ENCODE peak calls at places on chromosomes 12 and 14, in nine cellular contexts. U, Y, C, N, O, Z, R, V and P are unnamed samples.
A peak's percentile ranks its signal among the peaks of the same experiment; 100 is the strongest.

GRCh38 chr14:92539875-92540274 is 26.3 kb downstream of the RIN3 start:
- DNase-seq in Y (no peak), N (no peak), V (no peak), U (no peak), Z (no peak), C (no peak), O (no peak), R (no peak), P (no peak)

GRCh38 chr12:82873951-82874350 is 187.2 kb downstream of the TMTC2 start:
- DNase-seq in C (peak; percentile 64), O (no peak), Y (no peak), N (no peak), R (no peak), V (no peak), U (no peak), Z (no peak), P (no peak)

GRCh38 chr14:99179946-99180345 is 92.1 kb downstream of the BCL11B start:
- DNase-seq in V (no peak), N (no peak), Y (no peak), R (no peak), U (no peak), O (no peak), C (no peak), Z (no peak), P (no peak)

GRCh38 chr12:4271433-4272013 is 2.0 kb upstream of the CCND2 start:
- DNase-seq in C (no peak), U (no peak), R (no peak), Y (no peak), O (no peak), N (no peak), Z (no peak), V (no peak), P (no peak)

GRCh38 chr14:75221797-75222196 is 45.4 kb upstream of the TMED10 start:
- DNase-seq in U (no peak), V (no peak), O (no peak), Y (no peak), C (no peak), Z (no peak), R (no peak), N (no peak), P (no peak)

GRCh38 chr14:89284368-89285058 is 132.5 kb downstream of the FOXN3 start:
- DNase-seq in Y (no peak), C (no peak), Z (no peak), N (no peak), U (peak; percentile 88), V (no peak), R (no peak), O (no peak), P (no peak)

GRCh38 chr14:65230287-65230728 is 128.0 kb upstream of the MAX start:
- DNase-seq in Z (no peak), O (peak; percentile 80), Y (no peak), N (no peak), U (peak; percentile 50), V (no peak), C (peak; percentile 88), R (no peak), P (no peak)

GRCh38 chr14:49623941-49624806 is 3.6 kb downstream of the MGAT2 start:
- DNase-seq in Y (no peak), O (no peak), R (no peak), V (no peak), C (no peak), N (no peak), Z (no peak), U (no peak), P (no peak)

GRCh38 chr12:124543591-124544310 is 23.7 kb downstream of the NCOR2 start:
- DNase-seq in N (no peak), V (no peak), U (peak; percentile 60), R (no peak), C (peak; percentile 94), Y (peak; percentile 38), O (no peak), Z (no peak), P (no peak)

GRCh38 chr12:51217133-51217967 is 512 bp downstream of the POU6F1 start:
- DNase-seq in Y (peak; percentile 61), Z (no peak), N (peak; percentile 23), C (peak; percentile 68), V (peak; percentile 90), U (peak; percentile 15), O (no peak), R (peak; percentile 58), P (peak; percentile 61)

GRCh38 chr12:21526053-21526452 is at the start of gene SPX:
- DNase-seq in V (no peak), Y (no peak), R (no peak), C (peak; percentile 21), N (no peak), U (no peak), Z (no peak), O (no peak), P (no peak)

GRCh38 chr12:111428728-111429175 is 23.0 kb downstream of the SH2B3 start:
- DNase-seq in N (no peak), U (no peak), V (no peak), Z (no peak), C (no peak), Y (no peak), R (peak; percentile 63), O (no peak), P (no peak)

GRCh38 chr14:55133416-55133815 is 4.4 kb downstream of the LGALS3 start:
- DNase-seq in U (peak; percentile 48), O (no peak), N (no peak), V (peak; percentile 42), R (no peak), Z (peak; percentile 28), Y (no peak), C (peak; percentile 14), P (no peak)

GRCh38 chr12:48681416-48681737 is 661 bp downstream of the KANSL2 start:
- DNase-seq in O (no peak), U (peak; percentile 23), V (peak; percentile 28), Z (no peak), C (no peak), Y (no peak), N (peak; percentile 5), R (no peak), P (no peak)

GRCh38 chr12:109594566-109595317 is 21.1 kb downstream of the MVK start:
- DNase-seq in C (no peak), Y (no peak), U (no peak), O (no peak), N (no peak), R (no peak), Z (no peak), V (no peak), P (no peak)

GRCh38 chr12:1013618-1014489 is 22.8 kb downstream of the ERC1 start:
- DNase-seq in N (no peak), R (peak; percentile 27), U (peak; percentile 85), V (no peak), Y (no peak), C (no peak), Z (peak; percentile 66), O (no peak), P (no peak)

GRCh38 chr12:54405573-54405972 is 13.5 kb downstream of the ITGA5 start:
- DNase-seq in Y (no peak), U (no peak), C (no peak), Z (no peak), R (no peak), O (no peak), N (no peak), V (no peak), P (no peak)

GRCh38 chr12:108301346-108301745 is 37.8 kb downstream of the CMKLR1 start:
- DNase-seq in V (no peak), Z (no peak), C (no peak), O (no peak), U (no peak), R (no peak), N (no peak), Y (no peak), P (no peak)

GRCh38 chr14:64459737-64460136 is 5.6 kb upstream of the AKAP5 start:
- DNase-seq in N (no peak), U (no peak), O (no peak), C (no peak), Y (no peak), V (no peak), R (no peak), Z (no peak), P (no peak)

GRCh38 chr14:93903342-93904184 is 23.6 kb upstream of the FAM181A start:
- DNase-seq in R (no peak), U (no peak), N (no peak), V (peak; percentile 77), C (peak; percentile 14), O (no peak), Y (peak; percentile 61), Z (peak; percentile 15), P (no peak)

GRCh38 chr12:53201170-53201541 is 5.9 kb downstream of the ITGB7 start:
- DNase-seq in Z (no peak), U (peak; percentile 71), N (no peak), Y (no peak), V (no peak), C (no peak), O (no peak), R (no peak), P (no peak)

GRCh38 chr14:24051162-24051788 is 534 bp upstream of the CARMIL3 start:
- DNase-seq in O (no peak), N (no peak), C (no peak), Y (no peak), V (peak; percentile 33), U (no peak), Z (no peak), R (no peak), P (no peak)

GRCh38 chr12:47707905-47708543 is 2.2 kb upstream of the RPAP3 start:
- DNase-seq in V (no peak), U (no peak), N (no peak), C (no peak), Y (no peak), Z (no peak), R (no peak), O (no peak), P (no peak)

GRCh38 chr12:102675672-102676071 is 195.3 kb upstream of the IGF1 start:
- DNase-seq in O (no peak), C (no peak), N (no peak), Y (no peak), U (peak; percentile 43), R (no peak), Z (no peak), V (no peak), P (no peak)

GRCh38 chr12:76641073-76641472 is 81.5 kb upstream of the OSBPL8 start:
- DNase-seq in Z (no peak), N (no peak), Y (no peak), O (no peak), U (no peak), V (no peak), R (no peak), C (no peak), P (no peak)

GRCh38 chr14:54627718-54628345 is 60.9 kb downstream of the SAMD4A start:
- DNase-seq in O (no peak), Z (no peak), U (peak; percentile 72), Y (peak; percentile 46), N (peak; percentile 38), C (no peak), R (peak; percentile 66), V (peak; percentile 38), P (no peak)

GRCh38 chr12:2652011-2652400 is 142.8 kb upstream of the FKBP4 start:
- DNase-seq in V (no peak), C (no peak), R (peak; percentile 7), O (no peak), Z (no peak), N (no peak), U (no peak), Y (no peak), P (no peak)

GRCh38 chr14:92555440-92556111 is 42.0 kb downstream of the RIN3 start:
- DNase-seq in R (no peak), Y (no peak), O (no peak), C (no peak), Z (no peak), N (no peak), U (no peak), V (no peak), P (no peak)

GRCh38 chr14:20986811-20987210 is 3.0 kb upstream of the METTL17 start:
- DNase-seq in Z (peak; percentile 48), V (no peak), C (no peak), Y (no peak), N (no peak), U (peak; percentile 97), R (peak; percentile 31), O (no peak), P (no peak)

GRCh38 chr12:64701283-64701682 is 57.9 kb downstream of the GNS start:
- DNase-seq in Z (no peak), R (no peak), Y (no peak), U (no peak), N (no peak), V (no peak), C (no peak), O (no peak), P (no peak)